ENCODE peak calls at places on chromosomes 2 and 18, in five cellular contexts. One of them, this sample, is unnamed.
A peak's percentile ranks its signal among the peaks of the same experiment; 100 is the strongest.

GRCh38 chr2:132645176-132645575 is 24.8 kb downstream of the LYPD1 start:
- ATAC-seq in K562: no peak
- ATAC-seq in HepG2: no peak
- ATAC-seq in GM12878: no peak
- ATAC-seq in upper lobe of left lung: no peak
- ATAC-seq in this sample: no peak

GRCh38 chr2:202808754-202809153 is 62.8 kb downstream of the ICA1L start:
- ATAC-seq in GM12878: no peak
- ATAC-seq in HepG2: no peak
- ATAC-seq in K562: no peak
- ATAC-seq in upper lobe of left lung: no peak
- ATAC-seq in this sample: no peak

GRCh38 chr2:179990676-179991317 is 16.3 kb downstream of the CWC22 start:
- ATAC-seq in upper lobe of left lung: no peak
- ATAC-seq in GM12878: no peak
- ATAC-seq in HepG2: no peak
- ATAC-seq in K562: peak; percentile 29
- ATAC-seq in this sample: no peak

GRCh38 chr2:136136921-136137320 is 19.0 kb upstream of the CXCR4 start:
- ATAC-seq in upper lobe of left lung: no peak
- ATAC-seq in K562: no peak
- ATAC-seq in GM12878: no peak
- ATAC-seq in HepG2: no peak
- ATAC-seq in this sample: no peak

GRCh38 chr18:30044496-30044895 is 998.0 kb downstream of the DSC3 start:
- ATAC-seq in upper lobe of left lung: no peak
- ATAC-seq in HepG2: no peak
- ATAC-seq in GM12878: no peak
- ATAC-seq in K562: no peak
- ATAC-seq in this sample: no peak

GRCh38 chr2:100755441-100755840 is 64.5 kb upstream of the NPAS2 start:
- ATAC-seq in K562: no peak
- ATAC-seq in HepG2: no peak
- ATAC-seq in upper lobe of left lung: no peak
- ATAC-seq in GM12878: no peak
- ATAC-seq in this sample: no peak

GRCh38 chr18:55858661-55859111 is 270.7 kb upstream of the TCF4 start:
- ATAC-seq in HepG2: no peak
- ATAC-seq in upper lobe of left lung: no peak
- ATAC-seq in K562: no peak
- ATAC-seq in GM12878: no peak
- ATAC-seq in this sample: no peak

GRCh38 chr2:220619525-220620267 is 952.4 kb downstream of the EPHA4 start:
- ATAC-seq in upper lobe of left lung: no peak
- ATAC-seq in HepG2: no peak
- ATAC-seq in GM12878: no peak
- ATAC-seq in K562: no peak
- ATAC-seq in this sample: no peak

GRCh38 chr18:12391487-12392136 is 14.6 kb upstream of the AFG3L2 start:
- ATAC-seq in K562: peak; percentile 90
- ATAC-seq in upper lobe of left lung: peak; percentile 87
- ATAC-seq in HepG2: peak; percentile 65
- ATAC-seq in GM12878: peak; percentile 95
- ATAC-seq in this sample: peak; percentile 93

GRCh38 chr2:45908316-45909150 is 257.1 kb downstream of the PRKCE start:
- ATAC-seq in K562: no peak
- ATAC-seq in HepG2: no peak
- ATAC-seq in GM12878: no peak
- ATAC-seq in upper lobe of left lung: no peak
- ATAC-seq in this sample: no peak

GRCh38 chr2:164803772-164804466 is 37.7 kb downstream of the COBLL1 start:
- ATAC-seq in K562: peak; percentile 54
- ATAC-seq in GM12878: no peak
- ATAC-seq in upper lobe of left lung: no peak
- ATAC-seq in HepG2: no peak
- ATAC-seq in this sample: no peak

GRCh38 chr2:151486100-151486499 is 76.4 kb downstream of the RIF1 start:
- ATAC-seq in K562: no peak
- ATAC-seq in HepG2: no peak
- ATAC-seq in upper lobe of left lung: no peak
- ATAC-seq in GM12878: no peak
- ATAC-seq in this sample: no peak

GRCh38 chr18:78730564-78731422 is 248.8 kb upstream of the SALL3 start:
- ATAC-seq in HepG2: no peak
- ATAC-seq in upper lobe of left lung: no peak
- ATAC-seq in K562: no peak
- ATAC-seq in GM12878: no peak
- ATAC-seq in this sample: no peak

GRCh38 chr2:31728406-31729064 is 147.8 kb upstream of the SRD5A2 start:
- ATAC-seq in K562: no peak
- ATAC-seq in upper lobe of left lung: peak; percentile 65
- ATAC-seq in HepG2: peak; percentile 84
- ATAC-seq in GM12878: peak; percentile 28
- ATAC-seq in this sample: no peak

GRCh38 chr2:152471499-152471898 is 136.5 kb downstream of the FMNL2 start:
- ATAC-seq in HepG2: peak; percentile 29
- ATAC-seq in K562: no peak
- ATAC-seq in upper lobe of left lung: no peak
- ATAC-seq in GM12878: no peak
- ATAC-seq in this sample: no peak

GRCh38 chr2:239234151-239234825 is 166.5 kb downstream of the HDAC4 start:
- ATAC-seq in HepG2: no peak
- ATAC-seq in GM12878: peak; percentile 78
- ATAC-seq in upper lobe of left lung: no peak
- ATAC-seq in K562: no peak
- ATAC-seq in this sample: no peak

GRCh38 chr2:177352441-177353070 is 40.0 kb upstream of the AGPS start:
- ATAC-seq in HepG2: peak; percentile 40
- ATAC-seq in upper lobe of left lung: no peak
- ATAC-seq in GM12878: peak; percentile 35
- ATAC-seq in K562: peak; percentile 65
- ATAC-seq in this sample: peak; percentile 49

GRCh38 chr2:226137201-226137811 is 662.3 kb downstream of the IRS1 start:
- ATAC-seq in HepG2: peak; percentile 82
- ATAC-seq in GM12878: peak; percentile 48
- ATAC-seq in K562: no peak
- ATAC-seq in upper lobe of left lung: no peak
- ATAC-seq in this sample: no peak

GRCh38 chr2:118913805-118914645 is 28.0 kb upstream of the MARCO start:
- ATAC-seq in GM12878: no peak
- ATAC-seq in K562: no peak
- ATAC-seq in HepG2: no peak
- ATAC-seq in upper lobe of left lung: no peak
- ATAC-seq in this sample: peak; percentile 51

GRCh38 chr2:181462032-181462431 is 4.8 kb downstream of the ITGA4 start:
- ATAC-seq in K562: no peak
- ATAC-seq in upper lobe of left lung: no peak
- ATAC-seq in HepG2: no peak
- ATAC-seq in GM12878: peak; percentile 38
- ATAC-seq in this sample: no peak

GRCh38 chr18:8631265-8631664 is 22.0 kb downstream of the RAB12 start:
- ATAC-seq in upper lobe of left lung: no peak
- ATAC-seq in HepG2: no peak
- ATAC-seq in K562: no peak
- ATAC-seq in GM12878: no peak
- ATAC-seq in this sample: no peak

GRCh38 chr2:210527286-210527685 is 29.1 kb upstream of the CPS1 start:
- ATAC-seq in HepG2: no peak
- ATAC-seq in K562: no peak
- ATAC-seq in upper lobe of left lung: no peak
- ATAC-seq in GM12878: no peak
- ATAC-seq in this sample: no peak

GRCh38 chr2:101538076-101538475 is 63.2 kb upstream of the RFX8 start:
- ATAC-seq in K562: no peak
- ATAC-seq in upper lobe of left lung: no peak
- ATAC-seq in HepG2: no peak
- ATAC-seq in GM12878: no peak
- ATAC-seq in this sample: no peak

GRCh38 chr2:31286230-31286629 is 52.3 kb downstream of the EHD3 start:
- ATAC-seq in upper lobe of left lung: no peak
- ATAC-seq in HepG2: no peak
- ATAC-seq in K562: no peak
- ATAC-seq in GM12878: no peak
- ATAC-seq in this sample: no peak

GRCh38 chr2:19408592-19408991 is 50.2 kb upstream of the OSR1 start:
- ATAC-seq in upper lobe of left lung: no peak
- ATAC-seq in GM12878: no peak
- ATAC-seq in HepG2: no peak
- ATAC-seq in K562: no peak
- ATAC-seq in this sample: no peak

GRCh38 chr2:217956895-217957457 is 45.8 kb downstream of the TNS1 start:
- ATAC-seq in upper lobe of left lung: no peak
- ATAC-seq in K562: no peak
- ATAC-seq in HepG2: peak; percentile 50
- ATAC-seq in GM12878: no peak
- ATAC-seq in this sample: peak; percentile 58

GRCh38 chr18:48730010-48730409 is 191.2 kb downstream of the CTIF start:
- ATAC-seq in GM12878: no peak
- ATAC-seq in K562: no peak
- ATAC-seq in HepG2: no peak
- ATAC-seq in upper lobe of left lung: no peak
- ATAC-seq in this sample: no peak

GRCh38 chr18:48790226-48790863 is 160.4 kb downstream of the SMAD7 start:
- ATAC-seq in HepG2: no peak
- ATAC-seq in GM12878: no peak
- ATAC-seq in upper lobe of left lung: peak; percentile 84
- ATAC-seq in K562: no peak
- ATAC-seq in this sample: peak; percentile 70

GRCh38 chr2:6109801-6110200 is 417.6 kb downstream of the SOX11 start:
- ATAC-seq in HepG2: no peak
- ATAC-seq in upper lobe of left lung: no peak
- ATAC-seq in GM12878: no peak
- ATAC-seq in K562: no peak
- ATAC-seq in this sample: no peak

GRCh38 chr18:69469444-69469919 is 68.8 kb downstream of the DOK6 start:
- ATAC-seq in K562: peak; percentile 63
- ATAC-seq in GM12878: peak; percentile 46
- ATAC-seq in upper lobe of left lung: no peak
- ATAC-seq in HepG2: no peak
- ATAC-seq in this sample: no peak

GRCh38 chr2:177553176-177553909 is 160.8 kb downstream of the AGPS start:
- ATAC-seq in HepG2: peak; percentile 5
- ATAC-seq in GM12878: no peak
- ATAC-seq in K562: peak; percentile 23
- ATAC-seq in upper lobe of left lung: no peak
- ATAC-seq in this sample: no peak

GRCh38 chr18:55838322-55838721 is 250.3 kb upstream of the TCF4 start:
- ATAC-seq in GM12878: no peak
- ATAC-seq in K562: peak; percentile 47
- ATAC-seq in HepG2: no peak
- ATAC-seq in upper lobe of left lung: no peak
- ATAC-seq in this sample: no peak

DNA sequence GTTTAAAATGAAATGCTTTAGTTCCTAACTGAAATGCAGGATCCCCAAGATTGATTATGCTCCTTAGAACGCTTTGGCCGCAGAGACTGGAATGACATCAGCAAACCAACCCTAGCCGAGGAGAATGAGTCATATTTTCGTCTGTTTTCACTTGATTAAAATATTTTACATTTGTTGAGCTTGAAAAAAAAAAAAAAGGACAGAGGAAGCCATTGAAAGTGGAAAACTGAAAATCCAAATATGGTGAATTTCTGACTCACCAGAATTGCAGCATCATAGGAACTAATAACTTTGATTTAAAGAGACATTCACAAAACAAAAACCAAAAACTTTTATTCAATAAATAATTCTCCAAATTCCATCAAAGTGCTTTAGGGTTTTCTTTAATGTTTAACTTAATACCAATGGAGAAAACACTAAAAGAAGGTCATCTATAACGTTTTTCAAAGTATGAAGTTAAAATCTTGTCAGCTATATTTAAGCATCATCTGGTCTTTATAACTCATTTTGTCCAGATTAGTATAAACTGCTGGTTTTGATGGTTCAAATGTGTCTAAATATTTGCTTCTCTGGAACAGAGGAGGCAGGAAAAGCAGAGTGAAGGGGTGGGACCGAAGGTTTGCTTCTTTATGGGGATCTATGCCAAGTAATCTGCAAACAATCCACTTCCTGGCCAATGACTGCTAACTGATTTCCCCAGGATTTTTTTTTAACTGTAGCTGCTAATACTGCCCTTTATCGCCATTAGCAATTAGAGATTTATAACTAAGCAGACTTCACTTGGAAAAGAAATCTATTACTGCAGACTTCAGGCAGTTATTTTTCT is 30.9 kb upstream of the COL5A2 start:
- ATAC-seq in K562: peak; percentile 81
- ATAC-seq in upper lobe of left lung: no peak
- ATAC-seq in HepG2: no peak
- ATAC-seq in GM12878: no peak
- ATAC-seq in this sample: peak; percentile 90
- TF ChIP-seq POLR2AphosphoS5 in K562: no peak
- TF ChIP-seq POLR2AphosphoS5 in upper lobe of left lung: no peak
- TF ChIP-seq POLR2AphosphoS5 in HepG2: no peak
- TF ChIP-seq POLR2AphosphoS5 in GM12878: no peak
- TF ChIP-seq POLR2AphosphoS5 in this sample: peak; percentile 72

GRCh38 chr18:57438669-57439616 is 3.8 kb downstream of the ONECUT2 start:
- ATAC-seq in GM12878: no peak
- ATAC-seq in upper lobe of left lung: no peak
- ATAC-seq in HepG2: no peak
- ATAC-seq in K562: no peak
- ATAC-seq in this sample: no peak
- TF ChIP-seq CTCF in GM12878: no peak
- TF ChIP-seq CTCF in upper lobe of left lung: no peak
- TF ChIP-seq CTCF in HepG2: peak; percentile 62
- TF ChIP-seq CTCF in K562: no peak
- TF ChIP-seq CTCF in this sample: no peak

DNA sequence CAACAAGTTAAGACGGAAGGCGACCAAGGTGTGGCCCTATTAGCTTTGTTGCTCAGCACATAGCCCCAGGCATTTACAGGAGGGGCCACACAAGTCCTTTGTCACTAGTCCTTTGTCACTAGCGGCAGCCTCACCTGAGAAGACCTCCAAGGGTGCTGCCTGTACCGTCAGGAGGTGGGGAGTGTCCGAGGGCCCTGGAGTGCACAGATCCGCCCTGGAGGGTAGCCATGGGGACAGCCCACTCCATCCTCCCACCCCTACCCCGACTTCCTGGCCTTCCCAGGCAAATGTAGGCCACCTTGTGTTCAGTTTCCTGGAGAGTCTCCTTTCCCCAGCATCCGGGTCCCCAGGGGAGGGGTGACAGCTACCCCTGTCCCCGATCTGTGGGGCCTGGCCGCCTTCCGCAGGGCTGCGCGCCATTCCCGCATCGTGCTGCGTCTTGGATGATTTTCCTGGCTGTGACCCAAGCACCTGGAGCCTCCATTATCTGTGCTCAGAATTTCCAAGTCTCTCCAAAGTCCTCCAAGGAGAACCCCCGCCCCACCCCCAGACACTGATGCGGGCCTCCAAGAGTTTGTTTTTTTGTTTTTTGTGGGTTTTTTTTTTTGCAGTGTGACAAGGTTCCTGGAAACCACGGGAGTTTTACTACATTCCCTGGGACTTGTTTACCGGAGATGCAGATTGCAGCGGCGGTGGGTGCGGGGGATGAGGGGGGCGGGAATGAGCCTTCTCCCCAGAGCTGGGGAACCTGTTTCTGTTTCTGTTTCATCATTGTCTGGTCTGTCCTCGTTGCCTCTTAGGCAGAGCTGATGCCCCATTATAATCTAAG is 28.6 kb downstream of the TEX44 start:
- ATAC-seq in GM12878: peak; percentile 26
- ATAC-seq in K562: no peak
- ATAC-seq in HepG2: peak; percentile 21
- ATAC-seq in upper lobe of left lung: peak; percentile 68
- ATAC-seq in this sample: peak; percentile 48
- TF ChIP-seq EP300 in GM12878: no peak
- TF ChIP-seq EP300 in K562: no peak
- TF ChIP-seq EP300 in HepG2: no peak
- TF ChIP-seq EP300 in upper lobe of left lung: no peak
- TF ChIP-seq EP300 in this sample: no peak

GRCh38 chr2:230411484-230412368 is 4.3 kb upstream of the SP100 start:
- ATAC-seq in GM12878: peak; percentile 77
- ATAC-seq in HepG2: peak; percentile 84
- ATAC-seq in K562: peak; percentile 81
- ATAC-seq in upper lobe of left lung: peak; percentile 85
- ATAC-seq in this sample: peak; percentile 79
- TF ChIP-seq POLR2AphosphoS5 in GM12878: peak; percentile 63
- TF ChIP-seq POLR2AphosphoS5 in HepG2: peak; percentile 79
- TF ChIP-seq POLR2AphosphoS5 in K562: peak; percentile 61
- TF ChIP-seq POLR2AphosphoS5 in upper lobe of left lung: peak; percentile 62
- TF ChIP-seq POLR2AphosphoS5 in this sample: no peak

This sample was measured in gastroesophageal sphincter.